ENCODE peak calls at places on chromosome 6, in ten cellular contexts. Z is Peyer's patch; H is cardiac fibroblast; K is prostate gland; R is effector memory CD4-positive, alpha-beta T cell; Q is AG04450; O is left lung; C is fibroblast of lung; W is GM23248; D is right cardiac atrium. M is an unnamed sample.

GRCh38 chr6:3356056-3356823 is 97.5 kb downstream of the PSMG4 start:
- DNase-seq in Z (peak; percentile 92), H (peak; percentile 54), K (peak; percentile 88), R (peak; percentile 25), Q (no peak), O (no peak), C (peak; percentile 66), W (peak; percentile 82), D (peak; percentile 81), M (peak; percentile 88)

GRCh38 chr6:130132286-130132701 is 90.5 kb downstream of the SAMD3 start:
- DNase-seq in Z (peak; percentile 55), H (no peak), K (no peak), R (peak; percentile 8), Q (no peak), O (no peak), C (no peak), W (no peak), D (peak; percentile 45), M (no peak)

GRCh38 chr6:53361549-53362031 is 12.8 kb upstream of the ELOVL5 start:
- DNase-seq in Z (peak; percentile 58), H (peak; percentile 65), K (no peak), R (peak; percentile 67), Q (no peak), O (no peak), C (peak; percentile 56), W (peak; percentile 70), D (no peak), M (peak; percentile 99)

GRCh38 chr6:101517632-101518031 is 124.1 kb downstream of the GRIK2 start:
- DNase-seq in Z (no peak), H (no peak), K (no peak), R (no peak), Q (no peak), O (no peak), C (no peak), W (no peak), D (no peak), M (no peak)

GRCh38 chr6:77457720-77458349 is 5.5 kb downstream of the HTR1B start:
- DNase-seq in Z (peak; percentile 70), H (peak; percentile 98), K (peak; percentile 62), R (no peak), Q (peak; percentile 90), O (no peak), C (peak; percentile 88), W (peak; percentile 93), D (peak; percentile 87), M (peak; percentile 60)

GRCh38 chr6:110547266-110547964 is 71.0 kb upstream of the SLC22A16 start:
- DNase-seq in Z (no peak), H (peak; percentile 65), K (no peak), R (no peak), Q (no peak), O (no peak), C (peak; percentile 79), W (peak; percentile 78), D (no peak), M (no peak)

GRCh38 chr6:135995160-135995898 is 143.8 kb downstream of the PDE7B start:
- DNase-seq in Z (no peak), H (peak; percentile 91), K (no peak), R (no peak), Q (peak; percentile 47), O (no peak), C (peak; percentile 86), W (peak; percentile 86), D (peak; percentile 15), M (no peak)

GRCh38 chr6:18585032-18585573 is 198.0 kb downstream of the RNF144B start:
- DNase-seq in Z (peak; percentile 82), H (peak; percentile 70), K (no peak), R (no peak), Q (no peak), O (no peak), C (peak; percentile 90), W (peak; percentile 90), D (no peak), M (peak; percentile 77)

GRCh38 chr6:36838896-36839818 is at the start of gene CPNE5:
- DNase-seq in Z (no peak), H (no peak), K (no peak), R (no peak), Q (no peak), O (no peak), C (no peak), W (peak; percentile 40), D (peak; percentile 79), M (no peak)

GRCh38 chr6:36837686-36838085 is 1.6 kb downstream of the CPNE5 start:
- DNase-seq in Z (no peak), H (no peak), K (no peak), R (no peak), Q (no peak), O (no peak), C (no peak), W (no peak), D (peak; percentile 44), M (no peak)

GRCh38 chr6:36840471-36841461 is 1.5 kb upstream of the CPNE5 start:
- DNase-seq in Z (no peak), H (no peak), K (peak; percentile 39), R (peak; percentile 5), Q (no peak), O (no peak), C (no peak), W (peak; percentile 74), D (peak; percentile 78), M (peak; percentile 27)

GRCh38 chr6:36841756-36842155 is 2.5 kb upstream of the CPNE5 start:
- DNase-seq in Z (no peak), H (no peak), K (no peak), R (no peak), Q (no peak), O (no peak), C (no peak), W (no peak), D (no peak), M (no peak)

DNA sequence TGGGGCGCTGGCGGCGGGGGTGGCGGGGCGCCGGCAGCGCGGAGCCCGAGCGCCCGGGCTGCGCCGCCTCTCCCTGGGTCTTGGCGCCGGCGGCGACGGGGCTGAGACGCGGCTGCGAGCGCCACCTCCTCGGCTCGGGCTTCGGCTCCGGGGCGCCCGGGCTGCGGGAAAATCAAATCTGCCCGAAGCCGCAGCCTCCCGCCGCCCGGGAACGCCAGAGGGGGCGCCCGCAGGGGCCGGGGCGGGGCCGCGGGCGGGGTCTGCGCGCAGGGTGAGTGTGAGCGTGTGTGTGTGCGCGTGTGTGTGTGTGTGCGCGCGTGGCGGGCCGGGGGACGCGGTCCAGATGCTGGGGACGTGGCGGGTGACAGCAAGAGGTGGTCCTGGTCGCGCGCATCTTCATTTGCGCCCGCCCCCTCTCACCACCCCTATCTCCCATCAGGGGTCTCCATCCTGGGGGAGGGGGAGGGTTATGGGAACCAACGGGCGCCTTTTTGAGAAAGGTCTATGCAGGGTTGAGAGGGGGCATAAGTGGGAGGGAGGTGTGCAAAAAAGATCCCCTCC is 655 bp upstream of the CPNE5 start:
- DNase-seq in Z (no peak), H (no peak), K (no peak), R (peak; percentile 7), Q (no peak), O (peak; percentile 83), C (no peak), W (peak; percentile 67), D (peak; percentile 87), M (peak; percentile 34)
- H3K4me3 ChIP-seq in Z (peak overlapping the region; percentile 30), H (peak overlapping the region; percentile 54), K (peak overlapping the region; percentile 44), R (peak overlapping the region; percentile 53), Q (peak overlapping the region; percentile 60), O (peak overlapping the region; percentile 29), C (peak overlapping the region; percentile 33), W (peak overlapping the region; percentile 62), D (peak overlapping the region; percentile 59), M (peak overlapping the region; percentile 22)

GRCh38 chr6:33201935-33202334 is 1.3 kb downstream of the SLC39A7 start:
- DNase-seq in Z (no peak), H (no peak), K (no peak), R (no peak), Q (no peak), O (no peak), C (no peak), W (peak; percentile 34), D (no peak), M (no peak)
- H3K4me3 ChIP-seq in Z (no peak overlapping the region), H (peak overlapping the region; percentile 83), K (peak overlapping the region; percentile 84), R (peak overlapping the region; percentile 90), Q (peak overlapping the region; percentile 95), O (peak overlapping the region; percentile 96), C (peak overlapping the region; percentile 97), W (peak overlapping the region; percentile 99), D (peak overlapping the region; percentile 85), M (peak overlapping the region; percentile 79)

DNA sequence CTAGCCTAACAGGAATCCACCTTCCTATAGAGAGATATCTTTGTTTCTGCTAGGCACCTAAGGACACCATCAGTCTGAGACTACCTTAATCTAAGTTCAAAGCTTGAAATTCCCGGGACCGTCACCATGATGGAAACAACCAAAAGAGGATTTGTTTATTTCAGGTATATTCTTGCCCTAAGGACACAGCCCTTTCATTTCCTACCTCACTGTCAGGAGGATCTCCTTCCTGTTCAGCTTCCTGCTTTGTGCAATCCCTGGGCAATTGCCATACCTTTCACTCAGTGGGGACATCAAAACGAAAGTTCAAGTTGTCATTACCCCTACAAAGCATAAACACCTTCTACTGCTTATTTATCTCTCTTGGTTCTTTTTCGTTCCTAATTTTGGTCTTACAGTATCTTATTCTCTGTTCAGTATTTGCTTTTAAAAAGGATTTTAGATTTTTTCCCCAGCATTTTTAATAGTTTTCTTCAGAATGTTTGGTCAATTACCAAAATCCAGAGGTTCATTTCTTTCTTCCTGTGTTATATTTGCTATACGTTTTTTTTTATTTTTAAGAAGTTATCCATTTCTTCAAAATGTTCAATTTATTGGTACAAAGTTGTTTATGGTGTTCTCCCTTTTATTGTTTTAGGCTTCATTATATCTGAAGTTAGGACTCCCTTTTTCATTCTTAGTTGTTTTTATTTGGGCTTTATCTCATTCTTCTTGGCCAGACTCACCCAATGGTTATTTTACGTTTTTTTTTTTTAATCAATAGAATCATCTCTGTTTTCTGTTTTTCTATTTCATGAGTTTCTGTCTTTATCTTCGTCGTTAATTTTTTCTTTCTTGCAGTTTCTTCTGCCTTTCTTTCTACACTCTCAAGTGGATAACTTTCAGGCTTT is 13.0 kb upstream of the TBPL1 start:
- DNase-seq in Z (no peak), H (no peak), K (no peak), R (no peak), Q (no peak), O (no peak), C (no peak), W (no peak), D (no peak), M (no peak)
- H3K4me3 ChIP-seq in Z (no peak overlapping the region), H (no peak overlapping the region), K (no peak overlapping the region), R (no peak overlapping the region), Q (no peak overlapping the region), O (no peak overlapping the region), C (no peak overlapping the region), W (no peak overlapping the region), D (no peak overlapping the region), M (no peak overlapping the region)

DNA sequence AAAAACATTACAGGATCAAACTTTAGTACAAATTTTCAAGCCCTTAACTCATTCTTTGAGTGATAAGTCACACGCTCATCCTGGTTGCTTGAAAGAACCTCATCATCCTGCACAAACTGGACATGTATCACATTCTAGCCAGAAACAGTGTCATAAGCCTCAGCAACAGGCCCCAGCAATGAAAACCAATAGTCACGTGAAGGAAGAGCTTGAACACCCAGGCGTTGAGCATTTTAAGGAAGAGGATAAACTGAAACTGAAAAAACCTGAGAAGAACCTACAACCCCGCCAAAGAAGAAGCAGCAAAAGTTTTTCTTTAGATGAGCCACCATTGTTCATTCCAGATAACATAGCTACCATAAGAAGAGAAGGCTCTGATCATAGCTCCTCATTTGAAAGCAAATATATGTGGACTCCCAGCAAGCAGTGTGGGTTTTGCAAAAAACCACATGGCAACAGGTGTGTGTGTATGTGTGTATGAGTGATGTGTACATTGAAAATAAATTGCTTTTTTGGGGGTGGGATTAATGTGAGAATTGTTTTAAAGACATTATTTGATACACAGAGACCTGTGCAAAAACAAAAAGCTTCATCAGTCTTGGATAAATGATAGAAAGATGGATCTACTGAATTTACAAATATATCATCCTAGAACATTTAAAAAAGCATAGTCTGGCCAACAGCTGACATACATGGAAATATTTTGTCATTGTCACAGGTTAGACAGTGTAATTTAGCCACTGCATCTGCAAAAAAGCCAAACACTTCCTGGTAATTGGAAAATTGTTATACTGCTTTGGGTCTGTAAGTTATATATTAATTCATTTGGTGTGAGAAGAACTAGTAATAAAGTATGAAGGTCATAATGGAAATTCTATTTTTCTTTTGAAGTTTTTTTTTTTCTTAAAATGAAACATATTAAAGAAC is 50.1 kb downstream of the PHF3 start:
- DNase-seq in Z (no peak), H (no peak), K (no peak), R (no peak), Q (no peak), O (no peak), C (no peak), W (no peak), D (no peak), M (no peak)
- H3K4me3 ChIP-seq in Z (no peak overlapping the region), H (no peak overlapping the region), K (no peak overlapping the region), R (no peak overlapping the region), Q (no peak overlapping the region), O (no peak overlapping the region), C (no peak overlapping the region), W (no peak overlapping the region), D (no peak overlapping the region), M (no peak overlapping the region)